ENCODE peak calls at places on chromosomes 4 and X, in four cellular contexts. T is glutamatergic neuron; K is stimulated activated CD4-positive, alpha-beta T cell treated with anti-CD3 and anti-CD28 coated beads, Interleukin-2, amount 100 ng/mL, for 48 hours; P is germinal center. O is an unnamed sample.

GRCh38 chrX:31266172-31267076 is 194.6 kb upstream of the FTHL17 start:
- DNase-seq in T (peak; percentile 40), K (no peak), P (peak; percentile 71), O (peak; percentile 55)

GRCh38 chrX:57177070-57177469 is 39.9 kb upstream of the SPIN2A start:
- DNase-seq in T (no peak), K (no peak), P (no peak), O (no peak)

GRCh38 chr4:26330946-26331345 is 10.1 kb downstream of the RBPJ start:
- DNase-seq in T (no peak), K (no peak), P (no peak), O (no peak)

GRCh38 chr4:179804440-179804839 is 2362.2 kb upstream of the AGA start:
- DNase-seq in T (no peak), K (no peak), P (no peak), O (no peak)

GRCh38 chrX:103063918-103064434 is at the start of gene BEX1:
- DNase-seq in T (peak; percentile 81), K (no peak), P (no peak), O (peak; percentile 78)

GRCh38 chrX:103464774-103465117 is 54.5 kb downstream of the RAB40A start:
- DNase-seq in T (peak; percentile 72), K (peak; percentile 71), P (peak; percentile 18), O (peak; percentile 86)

GRCh38 chr4:180664766-180665368 is 1578.3 kb upstream of the TENM3 start:
- DNase-seq in T (peak; percentile 63), K (peak; percentile 58), P (peak; percentile 30), O (no peak)

GRCh38 chr4:155629183-155629825 is 37.3 kb upstream of the GUCY1A1 start:
- DNase-seq in T (no peak), K (no peak), P (no peak), O (no peak)

GRCh38 chrX:84339507-84340364 is 151.7 kb upstream of the RPS6KA6 start:
- DNase-seq in T (no peak), K (no peak), P (peak; percentile 2), O (no peak)

GRCh38 chr4:3485011-3485881 is 22.1 kb downstream of the DOK7 start:
- DNase-seq in T (no peak), K (no peak), P (peak; percentile 85), O (no peak)

GRCh38 chr4:73978886-73979285 is 2.9 kb downstream of the PF4 start:
- DNase-seq in T (no peak), K (no peak), P (no peak), O (no peak)

GRCh38 chr4:142519342-142519741 is 326.8 kb downstream of the INPP4B start:
- DNase-seq in T (no peak), K (no peak), P (no peak), O (no peak)

GRCh38 chr4:78691333-78691732 is 84.8 kb upstream of the BMP2K start:
- DNase-seq in T (no peak), K (no peak), P (no peak), O (no peak)

GRCh38 chrX:46575991-46576392 is 2.4 kb downstream of the CHST7 start:
- DNase-seq in T (no peak), K (no peak), P (no peak), O (no peak)

GRCh38 chr4:80619070-80619674 is 283.6 kb downstream of the CFAP299 start:
- DNase-seq in T (no peak), K (no peak), P (no peak), O (no peak)

GRCh38 chr4:3212391-3213100 is 36.4 kb upstream of the MSANTD1 start:
- DNase-seq in T (no peak), K (no peak), P (no peak), O (no peak)

GRCh38 chrX:31743004-31743403 is 671.2 kb upstream of the FTHL17 start:
- DNase-seq in T (no peak), K (no peak), P (no peak), O (no peak)

GRCh38 chr4:94332983-94333590 is 9.5 kb downstream of the HPGDS start:
- DNase-seq in T (no peak), K (no peak), P (no peak), O (no peak)

GRCh38 chr4:186345184-186345583 is 79.2 kb downstream of the F11 start:
- DNase-seq in T (no peak), K (no peak), P (no peak), O (no peak)

GRCh38 chrX:77446029-77446585 is 1.1 kb upstream of the FGF16 start:
- DNase-seq in T (peak; percentile 71), K (peak; percentile 13), P (no peak), O (no peak)

GRCh38 chr4:87251104-87251503 is 30.7 kb upstream of the KLHL8 start:
- DNase-seq in T (no peak), K (no peak), P (no peak), O (no peak)

GRCh38 chr4:151690884-151691283 is 69.9 kb downstream of the GATB start:
- DNase-seq in T (no peak), K (no peak), P (no peak), O (no peak)

GRCh38 chr4:137531121-137531520 is 1.2 kb downstream of the PCDH18 start:
- DNase-seq in T (no peak), K (no peak), P (no peak), O (no peak)

GRCh38 chrX:101759000-101759399 is 99.3 kb upstream of the ARMCX2 start:
- DNase-seq in T (no peak), K (peak; percentile 2), P (peak; percentile 2), O (no peak)

GRCh38 chr4:109214622-109215350 is 87.7 kb downstream of the COL25A1 start:
- DNase-seq in T (no peak), K (no peak), P (no peak), O (no peak)

GRCh38 chr4:169615467-169616106 is 3.2 kb upstream of the NEK1 start:
- DNase-seq in T (no peak), K (no peak), P (no peak), O (no peak)

GRCh38 chr4:76801621-76802545 is 96.1 kb downstream of the SOWAHB start:
- DNase-seq in T (peak; percentile 46), K (no peak), P (no peak), O (peak; percentile 49)

GRCh38 chr4:68872442-68873217 is 56.8 kb downstream of the UGT2B10 start:
- DNase-seq in T (no peak), K (no peak), P (no peak), O (no peak)

GRCh38 chr4:146004730-146005129 is 66.1 kb upstream of the ZNF827 start:
- DNase-seq in T (no peak), K (no peak), P (no peak), O (no peak)

GRCh38 chr4:103075435-103075893 is 1.1 kb downstream of the SLC9B2 start:
- DNase-seq in T (no peak), K (no peak), P (no peak), O (no peak)